ENCODE peak calls at places on chromosomes 5 and 9, in ten cellular contexts. F, G, S, Z, P, Q, D, O, V and U are unnamed samples.

GRCh38 chr9:80605129-80605528 is 1033.4 kb downstream of the TLE4 start:
- DNase-seq in S (peak; percentile 47), Z (peak; percentile 49), P (peak; percentile 57), G (peak; percentile 2), O (no peak), F (no peak), Q (no peak), V (peak; percentile 72), D (peak; percentile 22), U (peak; percentile 73)

GRCh38 chr5:14686517-14686916 is 22.0 kb downstream of the OTULIN start:
- DNase-seq in V (no peak), O (no peak), S (no peak), F (no peak), G (no peak), Q (no peak), P (no peak), D (peak; percentile 75), Z (no peak), U (no peak)

GRCh38 chr5:160441352-160441781 is 19.7 kb downstream of the PTTG1 start:
- DNase-seq in D (peak; percentile 81), Q (no peak), P (peak; percentile 18), G (no peak), S (no peak), V (no peak), F (no peak), Z (no peak), O (no peak), U (no peak)

GRCh38 chr9:134536101-134536900 is 105.3 kb upstream of the COL5A1 start:
- DNase-seq in G (no peak), O (no peak), F (no peak), Z (peak; percentile 40), Q (no peak), D (peak; percentile 14), V (no peak), S (peak; percentile 93), P (peak; percentile 95), U (peak; percentile 92)

GRCh38 chr9:17793713-17794622 is 215.1 kb downstream of the SH3GL2 start:
- DNase-seq in F (peak; percentile 52), Z (peak; percentile 56), D (peak; percentile 36), Q (no peak), V (peak; percentile 38), O (peak; percentile 36), G (no peak), S (no peak), P (no peak), U (peak; percentile 9)

GRCh38 chr5:76457685-76458491 is 54.8 kb downstream of the IQGAP2 start:
- DNase-seq in S (peak; percentile 17), V (peak; percentile 83), G (no peak), O (no peak), P (peak; percentile 19), F (no peak), D (no peak), Q (no peak), Z (peak; percentile 24), U (no peak)

GRCh38 chr9:38484076-38484637 is 59.9 kb upstream of the IGFBPL1 start:
- DNase-seq in Z (no peak), G (no peak), P (no peak), S (no peak), F (no peak), Q (no peak), O (no peak), D (no peak), V (peak; percentile 35), U (peak; percentile 17)

GRCh38 chr9:106174331-106174730 is 480.0 kb downstream of the TMEM38B start:
- DNase-seq in F (no peak), Z (no peak), D (no peak), O (no peak), Q (no peak), P (no peak), S (no peak), G (no peak), V (no peak), U (no peak)

GRCh38 chr5:112586596-112587062 is 151.1 kb upstream of the APC start:
- DNase-seq in D (no peak), Q (no peak), Z (no peak), O (peak; percentile 51), P (no peak), V (peak; percentile 31), G (no peak), S (no peak), F (peak; percentile 92), U (no peak)

GRCh38 chr5:1736889-1737711 is 62.5 kb downstream of the MRPL36 start:
- DNase-seq in V (peak; percentile 13), S (no peak), D (no peak), P (no peak), Z (no peak), F (no peak), G (no peak), O (peak; percentile 33), Q (no peak), U (no peak)

GRCh38 chr9:135478858-135479468 is 619 bp upstream of the PPP1R26 start:
- DNase-seq in G (peak; percentile 32), S (no peak), O (peak; percentile 54), Z (peak; percentile 45), D (peak; percentile 25), F (no peak), P (no peak), V (peak; percentile 45), Q (peak; percentile 30), U (peak; percentile 55)

GRCh38 chr5:39775058-39775457 is 350.3 kb upstream of the DAB2 start:
- DNase-seq in D (no peak), P (peak; percentile 73), V (no peak), Q (no peak), Z (peak; percentile 48), S (peak; percentile 71), O (no peak), G (peak; percentile 7), F (no peak), U (peak; percentile 39)

GRCh38 chr5:39772307-39772706 is 347.5 kb upstream of the DAB2 start:
- DNase-seq in V (peak; percentile 54), P (no peak), F (no peak), Z (no peak), O (no peak), Q (no peak), G (no peak), S (no peak), D (no peak), U (no peak)

GRCh38 chr5:39775458-39776365 is 350.9 kb upstream of the DAB2 start:
- DNase-seq in O (no peak), V (peak; percentile 29), D (peak; percentile 65), Q (no peak), G (peak; percentile 31), P (peak; percentile 93), Z (peak; percentile 84), F (no peak), S (peak; percentile 90), U (peak; percentile 89)

GRCh38 chr5:39779836-39780235 is 355.1 kb upstream of the DAB2 start:
- DNase-seq in D (no peak), V (no peak), P (peak; percentile 48), Q (no peak), O (no peak), Z (no peak), F (no peak), S (peak; percentile 22), G (peak; percentile 6), U (no peak)

GRCh38 chr5:39774597-39774996 is 349.8 kb upstream of the DAB2 start:
- DNase-seq in V (no peak), Z (no peak), O (no peak), D (no peak), G (no peak), F (no peak), Q (no peak), S (no peak), P (peak; percentile 14), U (no peak)
- H3K9ac ChIP-seq in V (no peak overlapping the region), Z (no peak overlapping the region), O (no peak overlapping the region), D (no peak overlapping the region), G (no peak overlapping the region), F (no peak overlapping the region), Q (no peak overlapping the region), S (no peak overlapping the region), P (no peak overlapping the region), U (no peak overlapping the region)

GRCh38 chr5:133145436-133146143 is 93.8 kb downstream of the HSPA4 start:
- DNase-seq in G (no peak), D (no peak), Q (no peak), V (no peak), F (peak; percentile 29), S (no peak), O (no peak), P (no peak), Z (no peak), U (no peak)

GRCh38 chr5:133147411-133147810 is 95.6 kb downstream of the HSPA4 start:
- DNase-seq in S (peak; percentile 8), Q (no peak), P (peak; percentile 31), F (no peak), O (no peak), V (no peak), D (no peak), G (no peak), Z (no peak), U (no peak)

GRCh38 chr5:133149333-133149732 is 97.5 kb downstream of the HSPA4 start:
- DNase-seq in F (no peak), D (no peak), V (no peak), Z (no peak), S (no peak), Q (no peak), O (no peak), P (no peak), G (no peak), U (no peak)

GRCh38 chr5:133150909-133151544 is 99.2 kb downstream of the HSPA4 start:
- DNase-seq in Q (no peak), O (no peak), V (no peak), S (no peak), G (no peak), F (peak; percentile 25), Z (no peak), P (no peak), D (no peak), U (no peak)

GRCh38 chr5:133147815-133148634 is 96.2 kb downstream of the HSPA4 start:
- DNase-seq in P (peak; percentile 23), S (peak; percentile 12), V (no peak), O (no peak), D (no peak), F (peak; percentile 22), Q (no peak), Z (no peak), G (no peak), U (no peak)
- H3K9ac ChIP-seq in P (no peak overlapping the region), S (no peak overlapping the region), V (no peak overlapping the region), O (no peak overlapping the region), D (no peak overlapping the region), F (no peak overlapping the region), Q (no peak overlapping the region), Z (no peak overlapping the region), G (no peak overlapping the region), U (no peak overlapping the region)

GRCh38 chr9:125574136-125574877 is 132.7 kb downstream of the MAPKAP1 start:
- DNase-seq in O (no peak), F (no peak), P (no peak), S (no peak), V (no peak), D (no peak), Q (no peak), G (no peak), Z (no peak), U (peak; percentile 62)
- H3K9ac ChIP-seq in O (no peak overlapping the region), F (no peak overlapping the region), P (no peak overlapping the region), S (no peak overlapping the region), V (no peak overlapping the region), D (no peak overlapping the region), Q (no peak overlapping the region), G (no peak overlapping the region), Z (no peak overlapping the region), U (no peak overlapping the region)

GRCh38 chr9:35517136-35517535 is 27.2 kb downstream of the RUSC2 start:
- DNase-seq in S (no peak), Z (no peak), Q (no peak), F (no peak), D (peak; percentile 50), O (no peak), P (peak; percentile 53), V (peak; percentile 22), G (no peak), U (peak; percentile 61)
- H3K9ac ChIP-seq in S (peak overlapping the region; percentile 72), Z (no peak overlapping the region), Q (no peak overlapping the region), F (no peak overlapping the region), D (peak overlapping the region; percentile 50), O (no peak overlapping the region), P (peak overlapping the region; percentile 18), V (peak overlapping the region; percentile 0), G (peak overlapping the region; percentile 66), U (peak overlapping the region; percentile 83)